ENCODE peak calls at places on chromosomes 5 and 9, in six cellular contexts. X is fibroblast of lung, Z is HCT116, F is GM23248, B is neural progenitor cell, P is PC-9. Y is an unnamed sample.

GRCh38 chr9:126750941-126751725 is 53.7 kb upstream of the ZBTB43 start:
- DNase-seq in X (no peak), Z (no peak), F (no peak), B (no peak), P (no peak), Y (no peak)

GRCh38 chr5:139639619-139640431 is 8.3 kb upstream of the CXXC5 start:
- DNase-seq in X (no peak), Z (no peak), F (peak; percentile 58), B (no peak), P (peak; percentile 64), Y (no peak)

GRCh38 chr5:10655686-10656075 is 91.8 kb downstream of the ANKRD33B start:
- DNase-seq in X (no peak), Z (no peak), F (no peak), B (no peak), P (no peak), Y (no peak)

GRCh38 chr5:132372122-132372521 is 2.6 kb downstream of the SLC22A5 start:
- DNase-seq in X (no peak), Z (no peak), F (no peak), B (no peak), P (peak; percentile 36), Y (no peak)

GRCh38 chr5:168114444-168115017 is 176.9 kb upstream of the WWC1 start:
- DNase-seq in X (peak; percentile 40), Z (peak; percentile 55), F (peak; percentile 79), B (peak; percentile 66), P (peak; percentile 50), Y (peak; percentile 73)

GRCh38 chr5:103041071-103041676 is 78.8 kb downstream of the GIN1 start:
- DNase-seq in X (peak; percentile 31), Z (peak; percentile 49), F (peak; percentile 62), B (no peak), P (peak; percentile 57), Y (peak; percentile 77)

GRCh38 chr9:34989946-34990635 is 546 bp downstream of the DNAJB5 start:
- DNase-seq in X (peak; percentile 74), Z (no peak), F (peak; percentile 76), B (peak; percentile 95), P (no peak), Y (peak; percentile 84)

GRCh38 chr9:132214027-132214622 is 52.3 kb downstream of the NTNG2 start:
- DNase-seq in X (peak; percentile 97), Z (peak; percentile 22), F (peak; percentile 95), B (peak; percentile 52), P (no peak), Y (peak; percentile 72)

GRCh38 chr9:24912767-24913166 is 367.1 kb upstream of the IZUMO3 start:
- DNase-seq in X (no peak), Z (no peak), F (no peak), B (no peak), P (no peak), Y (no peak)

GRCh38 chr9:127388037-127388855 is 8.7 kb upstream of the SLC2A8 start:
- DNase-seq in X (peak; percentile 97), Z (peak; percentile 86), F (peak; percentile 87), B (no peak), P (peak; percentile 94), Y (peak; percentile 71)

GRCh38 chr9:137379761-137380161 is 43.2 kb downstream of the EXD3 start:
- DNase-seq in X (no peak), Z (no peak), F (no peak), B (no peak), P (no peak), Y (no peak)

GRCh38 chr5:50655810-50656205 is 10.6 kb upstream of the PARP8 start:
- DNase-seq in X (no peak), Z (no peak), F (no peak), B (no peak), P (peak; percentile 58), Y (no peak)

GRCh38 chr9:15606667-15607472 is 54.0 kb downstream of the CCDC171 start:
- DNase-seq in X (peak; percentile 12), Z (peak; percentile 22), F (peak; percentile 43), B (peak; percentile 30), P (no peak), Y (peak; percentile 39)

GRCh38 chr9:92612816-92613215 is 57.1 kb downstream of the IPPK start:
- DNase-seq in X (no peak), Z (no peak), F (no peak), B (no peak), P (no peak), Y (no peak)

GRCh38 chr5:158590936-158591863 is 508.5 kb downstream of the EBF1 start:
- DNase-seq in X (peak; percentile 66), Z (no peak), F (peak; percentile 52), B (peak; percentile 62), P (no peak), Y (peak; percentile 25)

GRCh38 chr9:125233678-125234077 is 7.5 kb downstream of the HSPA5 start:
- DNase-seq in X (peak; percentile 99), Z (no peak), F (peak; percentile 99), B (no peak), P (peak; percentile 67), Y (peak; percentile 45)

GRCh38 chr9:127862075-127863011 is 7.9 kb upstream of the ENG start:
- DNase-seq in X (no peak), Z (no peak), F (no peak), B (no peak), P (no peak), Y (no peak)

GRCh38 chr9:93525476-93525875 is 50.9 kb upstream of the PHF2 start:
- DNase-seq in X (peak; percentile 34), Z (no peak), F (no peak), B (peak; percentile 7), P (no peak), Y (peak; percentile 48)

DNA sequence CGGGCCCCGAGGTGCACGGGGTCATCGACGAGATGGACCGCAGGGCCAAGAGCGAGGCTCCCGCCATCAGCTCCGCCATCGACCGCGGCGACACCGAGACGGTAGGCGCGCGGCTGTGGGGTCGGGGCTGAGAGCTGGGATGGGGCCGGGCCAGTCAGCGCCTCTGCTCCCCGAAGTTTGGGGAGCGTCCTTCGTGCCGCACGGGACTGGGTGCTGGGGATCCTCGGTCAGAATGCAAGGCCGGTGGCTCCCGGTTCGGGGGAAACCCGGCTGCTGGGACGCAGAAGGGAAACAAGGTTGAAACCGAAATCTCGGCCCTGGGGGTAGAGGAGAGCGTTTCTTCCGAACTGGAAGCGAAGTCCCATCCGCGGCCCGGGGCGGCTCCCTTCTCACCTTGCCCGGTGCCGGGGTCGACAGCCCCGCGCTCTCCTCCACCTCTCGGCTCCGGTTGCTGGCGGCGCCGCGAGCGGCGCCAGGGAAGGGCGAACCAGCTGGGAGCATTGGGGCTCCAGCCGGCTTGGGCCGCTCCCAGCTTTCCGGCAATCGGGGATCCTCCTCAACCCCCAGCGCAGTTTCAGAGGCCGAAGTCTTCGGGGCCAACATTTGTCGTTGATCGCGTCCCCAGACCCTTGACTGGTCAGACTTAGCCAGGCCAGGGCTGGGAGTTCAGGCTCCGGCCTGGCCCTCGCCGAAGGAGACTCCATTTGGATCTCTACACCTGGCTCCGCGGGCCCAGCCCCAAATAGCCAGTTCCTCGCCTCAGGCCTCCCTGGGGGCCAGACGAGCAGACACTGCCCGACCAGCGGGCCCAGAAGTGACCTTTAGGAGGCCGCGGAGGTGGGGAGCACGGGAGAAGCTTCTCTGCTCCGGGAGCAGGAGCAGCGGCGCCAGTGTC is 1.0 kb downstream of the LHX2 start:
- DNase-seq in X (no peak), Z (no peak), F (no peak), B (peak; percentile 55), P (no peak), Y (no peak)
- TF ChIP-seq EZH2 in X (peak; percentile 95), Z (no peak), F (peak; percentile 11), B (peak; percentile 90), P (no peak), Y (peak; percentile 95)

DNA sequence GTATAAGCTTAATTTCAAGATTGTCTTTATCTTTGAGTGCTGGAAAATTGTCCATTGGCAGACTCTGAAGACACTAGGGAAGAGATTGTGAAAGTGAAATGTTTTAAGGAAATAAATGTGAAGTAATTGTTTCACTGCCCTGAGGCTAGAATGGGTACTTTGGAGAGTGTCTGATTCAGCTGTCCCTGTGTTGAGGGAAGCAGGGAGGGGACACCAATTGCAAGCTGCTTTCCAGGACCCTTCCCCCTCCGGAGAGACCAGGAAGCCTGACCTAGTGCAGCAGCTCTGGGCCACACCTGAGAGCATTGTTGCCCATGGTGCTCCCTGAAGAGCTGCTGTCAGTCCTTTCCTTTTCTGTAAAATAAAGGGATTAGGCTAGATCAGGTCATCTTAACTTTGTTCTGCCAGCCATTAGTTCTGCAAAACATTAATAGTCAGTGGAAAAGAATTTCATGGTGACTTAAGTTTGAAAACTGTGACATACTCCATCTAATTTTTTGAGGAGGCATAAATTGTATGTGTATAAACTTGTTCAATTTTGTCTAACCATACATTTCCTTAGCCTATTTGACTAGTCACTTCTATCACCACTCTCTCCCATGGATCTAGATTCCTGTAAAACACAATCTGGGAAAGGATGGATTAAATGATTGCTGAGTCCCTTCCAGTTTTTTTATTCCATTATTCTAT is 18.8 kb downstream of the MAP1B start:
- DNase-seq in X (no peak), Z (no peak), F (peak; percentile 51), B (no peak), P (peak; percentile 81), Y (no peak)
- H3K4me1 ChIP-seq in X (peaks cover 8% of the 10 kb centered on the region), Z (no peaks in the 10 kb centered on the region), F (peaks cover 51% of the 10 kb centered on the region), B (peaks cover 44% of the 10 kb centered on the region), P (peaks cover 25% of the 10 kb centered on the region), Y (peaks cover 49% of the 10 kb centered on the region)

GRCh38 chr5:45696206-45696836 is at the start of gene HCN1:
- DNase-seq in X (peak; percentile 68), Z (no peak), F (peak; percentile 88), B (peak; percentile 94), P (no peak), Y (peak; percentile 88)

GRCh38 chr5:45697211-45697610 is 1.0 kb upstream of the HCN1 start:
- DNase-seq in X (no peak), Z (no peak), F (no peak), B (no peak), P (no peak), Y (peak; percentile 89)

GRCh38 chr5:45694255-45694834 is 1.8 kb downstream of the HCN1 start:
- DNase-seq in X (no peak), Z (no peak), F (peak; percentile 31), B (peak; percentile 53), P (no peak), Y (peak; percentile 30)

GRCh38 chr5:45695680-45696093 is 493 bp downstream of the HCN1 start:
- DNase-seq in X (no peak), Z (no peak), F (no peak), B (no peak), P (no peak), Y (no peak)

DNA sequence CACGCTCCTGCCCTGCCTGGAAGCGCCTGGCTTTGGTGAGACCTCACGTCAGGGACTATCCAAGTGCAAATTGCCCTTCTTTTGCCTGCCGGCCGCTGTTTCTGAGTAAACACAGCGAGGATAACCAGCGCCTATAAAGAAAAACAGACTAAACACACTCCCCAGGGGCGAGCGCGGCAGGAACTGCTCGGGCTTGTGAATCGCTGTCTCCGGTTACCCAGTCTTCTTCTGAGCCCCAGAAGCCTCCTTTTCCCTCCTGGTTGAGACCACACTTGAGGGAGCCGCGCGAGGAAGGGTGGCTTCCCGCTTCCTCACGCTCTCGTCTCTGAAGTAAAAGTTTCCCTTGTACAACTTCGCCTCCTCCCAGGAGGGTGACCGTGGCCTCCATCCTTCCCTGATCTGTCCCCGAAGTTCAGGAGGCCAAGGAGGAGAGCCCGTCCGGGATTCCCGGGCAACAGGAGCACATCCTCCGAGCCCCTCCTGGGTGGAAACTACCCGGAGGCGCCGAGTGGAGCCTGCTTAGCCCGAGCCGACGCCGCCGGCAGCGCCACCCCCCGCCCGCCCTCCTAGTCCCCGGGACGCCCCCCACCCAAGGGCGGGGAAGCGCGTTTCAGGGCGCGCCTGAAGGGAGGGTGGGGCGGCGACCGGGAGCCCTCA is 1.0 kb downstream of the HCN1 start:
- DNase-seq in X (no peak), Z (no peak), F (no peak), B (peak; percentile 39), P (no peak), Y (peak; percentile 10)
- TF ChIP-seq EZH2 in X (no peak), Z (no peak), F (no peak), B (peak; percentile 70), P (no peak), Y (no peak)

GRCh38 chr5:143066556-143067281 is 296.5 kb downstream of the ARHGAP26 start:
- DNase-seq in X (no peak), Z (no peak), F (peak; percentile 61), B (no peak), P (no peak), Y (peak; percentile 45)
- H3K4me1 ChIP-seq in X (peaks cover 43% of the 10 kb centered on the region), Z (no peaks in the 10 kb centered on the region), F (peaks cover 51% of the 10 kb centered on the region), B (no peaks in the 10 kb centered on the region), P (peaks cover under 1% of the 10 kb centered on the region), Y (peaks cover 52% of the 10 kb centered on the region)

Y was measured in A673.